ENCODE peak calls at places on chromosomes 1 and 21, in ten cellular contexts. J, K, G, X, H, Z, P, A, V and M are unnamed samples. For H3K9me3, the result is how much of the 10 kb centered on the place peaks cover.

GRCh38 chr1:197798492-197798891 is 23.2 kb upstream of the DENND1B start:
- DNase-seq in J (no peak), H (no peak), G (no peak), Z (no peak), A (no peak), X (no peak), K (no peak), P (no peak), V (no peak), M (no peak)

GRCh38 chr1:25064465-25065238 is 134.6 kb upstream of the RUNX3 start:
- DNase-seq in G (peak), J (no peak), V (no peak), A (no peak), X (no peak), Z (no peak), P (no peak), H (no peak), K (no peak), M (no peak)

GRCh38 chr1:169012416-169012815 is 94.1 kb upstream of the ATP1B1 start:
- DNase-seq in X (no peak), H (no peak), Z (no peak), A (no peak), G (no peak), V (no peak), K (no peak), J (no peak), P (no peak), M (no peak)

GRCh38 chr1:1136547-1137230 is 20.8 kb upstream of the C1orf159 start:
- DNase-seq in K (no peak), V (no peak), G (peak), J (no peak), Z (no peak), P (no peak), H (no peak), A (no peak), X (no peak), M (no peak)

GRCh38 chr1:24289937-24290595 is 29.1 kb upstream of the GRHL3 start:
- DNase-seq in G (peak), X (peak), P (peak), Z (peak), V (peak), A (peak), K (peak), H (peak), J (peak), M (peak)

GRCh38 chr1:184724843-184725242 is 29.8 kb downstream of the EDEM3 start:
- DNase-seq in J (no peak), X (no peak), V (no peak), A (no peak), G (no peak), K (no peak), P (no peak), Z (no peak), H (no peak), M (no peak)

GRCh38 chr1:95042286-95042685 is 30.5 kb downstream of the ALG14 start:
- DNase-seq in G (no peak), X (no peak), K (no peak), J (no peak), A (no peak), P (peak), Z (no peak), V (no peak), H (peak), M (no peak)

GRCh38 chr1:115351143-115351542 is 13.1 kb upstream of the NGF start:
- DNase-seq in X (no peak), G (no peak), P (no peak), K (no peak), V (no peak), J (no peak), H (no peak), A (no peak), Z (no peak), M (no peak)

GRCh38 chr1:161013104-161013590 is 7.8 kb downstream of the F11R start:
- DNase-seq in V (no peak), Z (no peak), A (no peak), H (no peak), J (no peak), G (peak), P (peak), K (no peak), X (no peak), M (no peak)

GRCh38 chr1:10074059-10074854 is 41.5 kb downstream of the UBE4B start:
- DNase-seq in G (peak), J (peak), H (no peak), Z (peak), A (no peak), K (peak), V (no peak), P (peak), X (peak), M (peak)

GRCh38 chr1:184062640-184063280 is 11.2 kb downstream of the TSEN15 start:
- DNase-seq in J (no peak), H (no peak), A (no peak), G (no peak), V (no peak), X (no peak), P (no peak), K (no peak), Z (no peak), M (no peak)

GRCh38 chr1:2570261-2570794 is 14.2 kb downstream of the TNFRSF14 start:
- DNase-seq in Z (no peak), K (no peak), J (no peak), A (no peak), G (no peak), V (no peak), X (no peak), P (no peak), H (no peak), M (no peak)

GRCh38 chr1:118987431-118988185 is 535 bp downstream of the TBX15 start:
- DNase-seq in Z (no peak), X (no peak), G (no peak), V (no peak), H (no peak), A (no peak), P (no peak), K (no peak), J (no peak), M (no peak)

GRCh38 chr1:62337785-62338631 is 18.8 kb upstream of the KANK4 start:
- DNase-seq in A (no peak), P (peak), Z (no peak), G (no peak), J (no peak), H (no peak), V (no peak), K (no peak), X (no peak), M (no peak)

GRCh38 chr21:34981793-34982192 is 67.3 kb downstream of the RUNX1 start:
- DNase-seq in Z (no peak), G (no peak), A (no peak), K (no peak), X (no peak), H (no peak), J (no peak), P (no peak), V (no peak), M (no peak)

GRCh38 chr1:184409011-184409410 is 22.2 kb downstream of the C1orf21 start:
- DNase-seq in P (no peak), Z (no peak), A (no peak), V (no peak), J (no peak), G (no peak), H (no peak), K (no peak), X (no peak), M (no peak)

GRCh38 chr1:209825591-209826433 is 2.0 kb upstream of the UTP25 start:
- DNase-seq in G (no peak), Z (no peak), V (no peak), J (no peak), K (no peak), A (no peak), P (no peak), H (no peak), X (no peak), M (no peak)

GRCh38 chr1:92961896-92962752 is 862 bp upstream of the DIPK1A start:
- DNase-seq in P (peak), A (peak), J (no peak), H (peak), Z (peak), X (no peak), G (no peak), V (no peak), K (peak), M (no peak)

GRCh38 chr1:197470330-197470729 is 202.3 kb downstream of the CRB1 start:
- DNase-seq in H (no peak), G (no peak), A (no peak), V (no peak), X (no peak), J (no peak), K (no peak), Z (no peak), P (no peak), M (no peak)

GRCh38 chr1:69492286-69492685 is 75.4 kb upstream of the LRRC7 start:
- DNase-seq in Z (no peak), H (no peak), J (no peak), P (peak), K (no peak), X (no peak), G (no peak), A (no peak), V (no peak), M (no peak)

GRCh38 chr1:20931930-20932436 is 144.9 kb upstream of the HP1BP3 start:
- DNase-seq in P (no peak), V (no peak), K (no peak), A (no peak), X (no peak), Z (no peak), G (no peak), J (no peak), H (no peak), M (no peak)

GRCh38 chr1:84689514-84690396 is 506 bp downstream of the SSX2IP start:
- DNase-seq in A (peak), Z (peak), G (no peak), V (peak), J (no peak), K (peak), H (peak), X (no peak), P (peak), M (no peak)

GRCh38 chr1:169107673-169108160 is 1.2 kb downstream of the ATP1B1 start:
- DNase-seq in A (no peak), J (no peak), V (no peak), G (no peak), P (peak), X (peak), Z (no peak), K (no peak), H (no peak), M (no peak)

GRCh38 chr1:15942661-15943514 is 33.0 kb downstream of the ZBTB17 start:
- DNase-seq in H (no peak), V (no peak), Z (no peak), J (no peak), A (no peak), K (no peak), P (no peak), G (no peak), X (no peak), M (no peak)

GRCh38 chr1:234771642-234772344 is 161.8 kb upstream of the IRF2BP2 start:
- DNase-seq in Z (no peak), P (no peak), H (no peak), V (no peak), K (no peak), X (no peak), J (no peak), G (no peak), A (no peak), M (no peak)

GRCh38 chr1:225348400-225348799 is 79.4 kb downstream of the LBR start:
- DNase-seq in H (no peak), P (no peak), V (no peak), K (no peak), J (no peak), G (no peak), A (no peak), X (no peak), Z (no peak), M (no peak)

GRCh38 chr1:45265244-45265643 is 58.8 kb upstream of the ZSWIM5 start:
- DNase-seq in Z (no peak), A (no peak), J (no peak), X (no peak), P (no peak), K (no peak), H (no peak), G (no peak), V (no peak), M (no peak)

GRCh38 chr21:35217504-35218060 is 168.5 kb upstream of the RUNX1 start:
- DNase-seq in Z (peak), X (peak), A (no peak), G (no peak), K (peak), P (peak), H (no peak), V (peak), J (no peak), M (no peak)

GRCh38 chr1:219413523-219413922 is 199.4 kb downstream of the ZC3H11B start:
- DNase-seq in H (no peak), J (no peak), G (no peak), K (no peak), X (no peak), A (no peak), P (no peak), Z (no peak), V (no peak), M (no peak)

GRCh38 chr1:152130186-152130585 is 14.9 kb upstream of the TCHH start:
- DNase-seq in H (no peak), G (no peak), Z (no peak), K (no peak), A (no peak), J (no peak), P (no peak), X (no peak), V (no peak), M (no peak)
- H3K9me3 ChIP-seq in H (under half), G (under half), Z (under half), K (under half), A (under half), J (under half), P (under half), X (under half), V (under half), M (under half)

GRCh38 chr21:25643486-25643885 is 4.4 kb downstream of the JAM2 start:
- DNase-seq in K (no peak), J (no peak), P (no peak), Z (no peak), V (no peak), A (no peak), X (no peak), G (no peak), H (no peak), M (no peak)

GRCh38 chr21:25639922-25640670 is 1.0 kb downstream of the JAM2 start:
- DNase-seq in K (no peak), Z (no peak), A (peak), G (no peak), P (no peak), J (peak), H (peak), V (no peak), X (no peak), M (no peak)

GRCh38 chr21:25638634-25639166 is 358 bp upstream of the JAM2 start:
- DNase-seq in P (peak), A (no peak), V (no peak), H (no peak), J (no peak), G (no peak), X (no peak), K (no peak), Z (no peak), M (no peak)

GRCh38 chr21:25639167-25639921 is at the start of gene JAM2:
- DNase-seq in J (peak), Z (no peak), K (no peak), P (peak), V (peak), G (peak), X (no peak), H (peak), A (peak), M (no peak)

DNA sequence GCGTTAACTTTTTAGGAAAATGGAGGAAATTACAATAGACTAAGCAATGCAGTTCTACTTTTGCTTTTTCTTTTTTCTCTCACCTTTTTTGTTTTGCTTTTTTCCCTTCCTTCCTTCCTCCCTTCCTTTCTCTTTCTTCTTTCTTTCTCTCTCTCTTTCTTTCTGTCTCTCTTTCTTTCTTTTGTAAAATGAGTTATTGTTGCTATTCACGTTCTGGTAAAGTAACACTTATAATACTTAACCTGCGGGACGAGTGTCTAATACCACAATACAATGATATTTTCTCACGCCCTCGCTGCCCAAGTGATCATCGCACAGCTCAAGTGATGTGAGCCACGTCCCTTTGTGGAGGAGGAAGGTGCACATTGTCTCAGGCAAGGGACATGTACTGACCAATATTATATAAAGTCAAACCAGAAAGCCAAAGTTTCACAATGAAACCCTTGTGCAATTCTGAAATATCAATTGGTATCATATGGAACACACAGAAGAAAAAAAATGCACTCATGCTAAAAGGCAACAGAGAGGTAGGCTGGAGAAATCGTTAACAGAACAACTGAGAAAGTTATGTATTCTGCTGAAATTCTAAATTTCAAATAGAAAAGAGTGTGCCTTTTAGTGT is 1.7 kb downstream of the JAM2 start:
- DNase-seq in H (no peak), X (no peak), A (no peak), V (no peak), P (no peak), J (no peak), K (no peak), G (no peak), Z (no peak), M (no peak)
- H3K4me3 ChIP-seq in H (peak), X (peak), A (peak), V (peak), P (no peak), J (peak), K (no peak), G (peak), Z (no peak), M (peak)

GRCh38 chr1:180631766-180632325 is at the start of gene XPR1:
- DNase-seq in H (peak), A (peak), K (peak), V (peak), J (peak), G (peak), Z (peak), P (peak), X (peak), M (peak)
- TF ChIP-seq CTCF in H (peak), A (peak), K (peak), V (no peak), J (peak), G (peak), Z (no peak), P (peak), X (peak), M (peak)

GRCh38 chr1:152442765-152443164 is 28.7 kb upstream of the CRNN start:
- DNase-seq in Z (no peak), H (no peak), K (no peak), G (no peak), X (no peak), J (no peak), P (peak), V (peak), A (no peak), M (no peak)
- H3K9me3 ChIP-seq in Z (under half), H (under half), K (under half), G (under half), X (under half), J (under half), P (under half), V (under half), A (under half), M (under half)